ENCODE peak calls at places on chromosomes 7 and 10, in five cellular contexts. R is right lobe of liver, B is NB4, P is Panc1, H is heart right ventricle. G is an unnamed sample.
A peak's percentile ranks its signal among the peaks of the same experiment; 100 is the strongest.

GRCh38 chr10:132788831-132789219 is 2.9 kb upstream of the NKX6-2 start:
- DNase-seq in R (no peak), B (no peak), P (no peak), H (no peak), G (no peak)

GRCh38 chr10:91838199-91838598 is 40.0 kb downstream of the TNKS2 start:
- DNase-seq in R (no peak), B (no peak), P (no peak), H (no peak), G (no peak)

GRCh38 chr7:5282464-5283316 is at the start of gene SLC29A4:
- DNase-seq in R (peak; percentile 76), B (peak; percentile 52), P (no peak), H (peak; percentile 25), G (peak; percentile 26)

GRCh38 chr7:37392673-37393017 is 56.0 kb downstream of the ELMO1 start:
- DNase-seq in R (no peak), B (no peak), P (no peak), H (no peak), G (no peak)

GRCh38 chr10:96387151-96387550 is 28.3 kb upstream of the OPALIN start:
- DNase-seq in R (no peak), B (no peak), P (no peak), H (no peak), G (peak; percentile 76)

GRCh38 chr10:36188054-36188453 is 546.0 kb upstream of the FZD8 start:
- DNase-seq in R (no peak), B (no peak), P (no peak), H (peak; percentile 62), G (no peak)

GRCh38 chr7:17802056-17802455 is 138.2 kb downstream of the SNX13 start:
- DNase-seq in R (no peak), B (peak; percentile 14), P (no peak), H (no peak), G (peak; percentile 3)

GRCh38 chr7:136687693-136688322 is 180.6 kb upstream of the CHRM2 start:
- DNase-seq in R (no peak), B (peak; percentile 52), P (peak; percentile 7), H (no peak), G (peak; percentile 3)

GRCh38 chr10:47241256-47241655 is 58.7 kb upstream of the GDF10 start:
- DNase-seq in R (no peak), B (no peak), P (no peak), H (no peak), G (no peak)

GRCh38 chr10:63355682-63356081 is 110.1 kb downstream of the JMJD1C start:
- DNase-seq in R (no peak), B (no peak), P (no peak), H (no peak), G (no peak)

GRCh38 chr10:132387723-132388210 is 9.2 kb upstream of the PWWP2B start:
- DNase-seq in R (peak; percentile 78), B (peak; percentile 91), P (no peak), H (peak; percentile 68), G (peak; percentile 56)

GRCh38 chr10:25804505-25804904 is 129.5 kb upstream of the MYO3A start:
- DNase-seq in R (no peak), B (no peak), P (no peak), H (no peak), G (no peak)

GRCh38 chr10:124612611-124613498 is 131.3 kb downstream of the FAM53B start:
- DNase-seq in R (no peak), B (peak; percentile 84), P (no peak), H (peak; percentile 33), G (no peak)

GRCh38 chr10:26725837-26726727 is 28.6 kb downstream of the PDSS1 start:
- DNase-seq in R (peak; percentile 67), B (peak; percentile 57), P (peak; percentile 24), H (peak; percentile 45), G (peak; percentile 66)

GRCh38 chr10:13224210-13224995 is 9.8 kb downstream of the UCMA start:
- DNase-seq in R (no peak), B (no peak), P (no peak), H (no peak), G (no peak)

GRCh38 chr10:78905940-78906308 is 162.8 kb upstream of the ZMIZ1 start:
- DNase-seq in R (no peak), B (no peak), P (no peak), H (no peak), G (no peak)

GRCh38 chr10:124701435-124701834 is 42.7 kb downstream of the FAM53B start:
- DNase-seq in R (peak; percentile 86), B (no peak), P (no peak), H (peak; percentile 97), G (peak; percentile 29)

GRCh38 chr10:66931949-66932343 is 6.1 kb downstream of the LRRTM3 start:
- DNase-seq in R (no peak), B (no peak), P (no peak), H (no peak), G (no peak)

GRCh38 chr10:69643779-69644657 is 14.0 kb downstream of the FAM241B start:
- DNase-seq in R (no peak), B (no peak), P (no peak), H (no peak), G (no peak)

GRCh38 chr10:72847681-72848080 is 45.9 kb upstream of the OIT3 start:
- DNase-seq in R (no peak), B (peak; percentile 18), P (no peak), H (no peak), G (no peak)

GRCh38 chr7:85714182-85714581 is 527.3 kb upstream of the SEMA3D start:
- DNase-seq in R (no peak), B (no peak), P (no peak), H (no peak), G (no peak)

GRCh38 chr10:30784896-30785605 is 155.5 kb upstream of the LYZL2 start:
- DNase-seq in R (peak; percentile 73), B (peak; percentile 64), P (no peak), H (peak; percentile 89), G (peak; percentile 71)

GRCh38 chr7:105769951-105770628 is 106.3 kb downstream of the ATXN7L1 start:
- DNase-seq in R (no peak), B (peak; percentile 12), P (no peak), H (no peak), G (peak; percentile 52)

GRCh38 chr7:2785071-2785500 is 59.0 kb downstream of the GNA12 start:
- DNase-seq in R (no peak), B (no peak), P (no peak), H (peak; percentile 62), G (no peak)

GRCh38 chr10:77919713-77920108 is 6.8 kb downstream of the DLG5 start:
- DNase-seq in R (no peak), B (no peak), P (no peak), H (no peak), G (peak; percentile 72)

GRCh38 chr7:69739182-69739581 is 140.9 kb downstream of the AUTS2 start:
- DNase-seq in R (no peak), B (no peak), P (no peak), H (no peak), G (no peak)

GRCh38 chr7:43612128-43612527 is 29.2 kb downstream of the STK17A start:
- DNase-seq in R (no peak), B (no peak), P (no peak), H (no peak), G (no peak)

GRCh38 chr10:110357871-110358270 is 53.2 kb upstream of the SMNDC1 start:
- DNase-seq in R (no peak), B (no peak), P (no peak), H (no peak), G (no peak)

GRCh38 chr10:34702093-34702952 is 112.8 kb downstream of the PARD3 start:
- DNase-seq in R (no peak), B (no peak), P (no peak), H (no peak), G (no peak)
- TF ChIP-seq CTCF in R (no peak), B (no peak), P (no peak), H (no peak), G (no peak)

DNA sequence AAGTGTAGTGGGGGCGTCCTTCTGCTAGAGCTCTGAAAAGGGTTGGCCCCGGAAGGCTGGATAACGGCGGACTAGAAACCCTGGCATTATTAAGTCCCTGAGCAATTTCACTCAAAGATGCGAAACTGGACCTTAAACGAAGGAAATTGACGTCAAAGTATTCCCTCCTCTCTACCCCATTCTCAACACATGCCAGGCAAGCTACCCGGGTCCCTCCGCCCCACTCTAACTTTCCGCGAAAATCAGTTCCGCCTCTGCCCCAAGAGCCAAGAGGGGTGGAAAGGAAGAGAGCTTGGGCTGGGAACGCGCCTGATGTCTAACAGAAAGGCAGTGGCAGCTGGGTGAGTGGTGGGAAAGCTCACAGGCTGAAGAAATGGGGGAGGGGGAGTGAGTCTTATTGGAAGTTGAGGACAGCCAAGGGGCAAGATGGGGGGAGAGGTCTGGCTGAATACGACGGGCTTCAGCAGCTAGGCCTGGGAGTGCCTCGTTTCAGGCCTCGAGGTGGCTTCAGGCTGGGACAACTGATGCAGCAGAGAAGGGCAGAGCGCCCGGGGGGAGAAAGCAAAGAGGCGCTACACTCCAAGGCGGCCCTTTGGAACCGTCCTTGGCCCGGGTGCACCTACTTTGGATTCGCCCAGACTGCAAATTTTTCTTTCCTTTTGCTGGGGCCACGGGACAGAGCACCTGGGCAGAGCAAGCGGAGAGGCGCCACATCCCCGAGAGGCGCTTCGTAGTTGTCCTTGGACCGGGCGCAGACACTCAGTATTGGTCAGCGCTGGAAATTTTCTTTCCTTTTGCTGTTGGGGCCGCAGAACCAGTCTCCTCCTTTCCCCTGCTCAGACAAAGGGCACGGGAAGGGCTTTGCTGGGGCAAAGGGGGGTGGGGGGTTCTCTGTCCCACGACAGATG is 2.0 kb upstream of the FEZF1 start:
- DNase-seq in R (no peak), B (no peak), P (no peak), H (no peak), G (no peak)
- H3K4me3 ChIP-seq in R (no peak overlapping the region), B (no peak overlapping the region), P (no peak overlapping the region), H (peak overlapping the region; percentile 29), G (no peak overlapping the region)

GRCh38 chr7:19262794-19263193 is 117.6 kb upstream of the FERD3L start:
- DNase-seq in R (no peak), B (no peak), P (no peak), H (no peak), G (no peak)
- TF ChIP-seq CTCF in R (no peak), B (no peak), P (peak; percentile 19), H (no peak), G (no peak)

GRCh38 chr10:101961591-101962498 is 94.1 kb downstream of the ARMH3 start:
- DNase-seq in R (no peak), B (no peak), P (no peak), H (peak; percentile 66), G (peak; percentile 60)
- H3K4me3 ChIP-seq in R (no peak overlapping the region), B (no peak overlapping the region), P (no peak overlapping the region), H (no peak overlapping the region), G (no peak overlapping the region)

DNA sequence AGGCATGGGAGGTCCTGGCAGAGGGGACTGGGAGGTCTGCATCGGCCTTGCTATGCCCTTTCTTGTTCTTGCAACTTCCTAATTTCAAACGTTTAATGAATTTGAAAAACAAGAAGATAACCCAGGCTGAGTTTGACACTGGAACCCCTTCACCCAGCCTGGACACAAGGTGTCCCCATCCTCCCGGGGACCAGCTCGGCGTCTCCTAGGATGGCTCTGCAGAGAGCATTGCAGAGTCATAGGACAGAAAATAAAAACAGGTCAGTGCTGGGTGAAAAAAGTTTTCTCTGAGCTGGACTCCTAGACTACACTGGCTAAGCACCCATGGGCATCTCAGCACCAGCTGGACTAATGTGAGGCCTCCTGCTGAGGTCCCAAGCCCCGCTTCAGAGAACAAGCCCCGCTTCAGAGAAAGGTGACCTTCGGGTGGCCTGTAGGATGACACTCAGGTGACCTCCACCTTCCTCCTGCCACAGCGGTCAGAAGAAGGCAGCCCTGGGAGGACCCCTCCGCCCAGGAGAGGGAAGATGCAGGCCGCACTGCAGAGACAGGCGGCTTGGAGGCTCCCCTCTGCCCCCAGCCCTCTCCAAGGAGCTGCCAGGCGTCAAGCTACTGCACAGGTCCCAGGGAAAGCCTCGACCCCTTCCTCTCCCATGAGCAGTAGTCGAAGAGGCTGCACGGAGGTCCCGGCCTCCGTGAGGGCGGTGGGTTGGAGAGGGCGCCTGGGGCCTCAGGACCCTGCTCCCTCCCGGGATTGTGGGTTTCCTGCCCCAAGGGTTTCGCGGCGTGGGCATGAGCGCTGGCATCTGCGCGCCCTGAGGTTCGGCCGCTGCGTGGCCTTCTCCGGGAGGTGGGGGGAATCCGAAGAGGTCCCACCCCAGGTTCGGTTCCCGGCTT is 9.2 kb upstream of the UNCX start:
- DNase-seq in R (no peak), B (peak; percentile 79), P (no peak), H (no peak), G (no peak)
- TF ChIP-seq CTCF in R (no peak), B (peak; percentile 61), P (no peak), H (no peak), G (peak; percentile 7)

G was measured in AG10803.